ENCODE peak calls at places on chromosomes 16 and 17, in nine cellular contexts. F is spleen; T is upper lobe of right lung; S is CD8-positive, alpha-beta T cell; B is AG04450; L is lower lobe of right lung; E is GM23248; R is mesenchymal stem cell; G is IMR-90. K is an unnamed sample. For H3K9me3, the result is how much of the 10 kb centered on the place peaks cover.

GRCh38 chr17:60802377-60802776 is 124.7 kb downstream of the BCAS3 start:
- DNase-seq in L (no peak), F (no peak), G (no peak), B (no peak), R (no peak), T (no peak), E (no peak), S (no peak), K (no peak)

GRCh38 chr17:50627782-50628601 is 6.7 kb upstream of the ABCC3 start:
- DNase-seq in E (no peak), B (no peak), G (no peak), T (no peak), R (peak), S (no peak), F (no peak), L (no peak), K (no peak)

GRCh38 chr17:72069744-72070143 is 51.1 kb upstream of the SOX9 start:
- DNase-seq in R (no peak), G (no peak), E (no peak), S (no peak), T (no peak), B (no peak), L (no peak), F (no peak), K (no peak)

GRCh38 chr17:9432121-9432866 is 143.3 kb downstream of the STX8 start:
- DNase-seq in F (no peak), G (peak), T (no peak), S (no peak), R (peak), L (no peak), B (no peak), E (peak), K (no peak)

GRCh38 chr16:56637814-56638750 is at the start of gene MT1A:
- DNase-seq in T (peak), E (peak), R (peak), S (no peak), B (no peak), F (peak), G (peak), L (peak), K (no peak)

GRCh38 chr17:50087246-50087911 is 7.8 kb upstream of the PDK2 start:
- DNase-seq in G (peak), F (peak), S (peak), L (peak), B (peak), E (peak), R (peak), T (peak), K (peak)

GRCh38 chr16:50878966-50879615 is 137.2 kb downstream of the CYLD start:
- DNase-seq in E (no peak), T (no peak), S (no peak), B (no peak), L (no peak), G (no peak), R (no peak), F (no peak), K (no peak)

GRCh38 chr17:35051579-35052239 is 11.8 kb downstream of the RFFL start:
- DNase-seq in G (peak), B (no peak), R (peak), E (peak), L (no peak), S (no peak), T (no peak), F (no peak), K (no peak)

GRCh38 chr17:17345294-17345597 is 42.1 kb downstream of the NT5M start:
- DNase-seq in E (no peak), T (peak), R (no peak), G (no peak), B (no peak), L (no peak), F (peak), S (no peak), K (no peak)

GRCh38 chr16:2196162-2196980 is at the start of gene CASKIN1:
- DNase-seq in F (no peak), S (no peak), B (no peak), T (no peak), G (no peak), L (no peak), R (no peak), E (peak), K (no peak)

GRCh38 chr17:74795327-74796020 is 19.3 kb upstream of the NAT9 start:
- DNase-seq in L (no peak), E (no peak), G (no peak), F (no peak), R (no peak), B (no peak), S (no peak), T (no peak), K (no peak)

GRCh38 chr16:27718767-27719445 is 169.0 kb downstream of the KATNIP start:
- DNase-seq in G (no peak), R (no peak), T (peak), S (no peak), F (peak), E (no peak), L (no peak), B (no peak), K (no peak)

GRCh38 chr17:61587807-61588660 is 3.0 kb downstream of the NACA2 start:
- DNase-seq in G (no peak), S (no peak), E (no peak), B (no peak), T (no peak), F (no peak), R (no peak), L (no peak), K (no peak)

GRCh38 chr16:8958344-8958808 is 5.3 kb downstream of the USP7 start:
- DNase-seq in E (peak), L (no peak), S (peak), G (peak), B (no peak), R (peak), T (no peak), F (peak), K (peak)

GRCh38 chr17:62995377-62995885 is 29.4 kb downstream of the TANC2 start:
- DNase-seq in R (peak), F (no peak), B (no peak), G (peak), T (no peak), E (peak), L (no peak), S (peak), K (peak)

GRCh38 chr16:30904114-30904780 is 7.8 kb downstream of the CTF1 start:
- DNase-seq in B (no peak), G (no peak), F (peak), R (no peak), T (no peak), S (no peak), L (peak), E (no peak), K (no peak)

GRCh38 chr17:15966879-15967248 is 21.9 kb downstream of the ADORA2B start:
- DNase-seq in E (no peak), G (no peak), B (no peak), F (peak), L (peak), T (peak), S (no peak), R (no peak), K (no peak)

GRCh38 chr17:50149425-50150353 is 788 bp downstream of the PPP1R9B start:
- DNase-seq in E (peak), T (peak), B (no peak), L (peak), R (peak), S (peak), G (peak), F (peak), K (peak)

GRCh38 chr17:80224683-80225082 is 4.5 kb downstream of the SLC26A11 start:
- DNase-seq in B (no peak), R (no peak), T (no peak), S (no peak), G (no peak), E (no peak), L (no peak), F (no peak), K (no peak)

GRCh38 chr17:51142597-51142996 is 10.8 kb upstream of the NME1 start:
- DNase-seq in R (no peak), S (no peak), G (no peak), B (no peak), L (no peak), F (no peak), T (no peak), E (no peak), K (no peak)

GRCh38 chr16:3389663-3390338 is 11.0 kb downstream of the ZSCAN32 start:
- DNase-seq in F (no peak), R (no peak), S (no peak), T (no peak), G (no peak), E (no peak), L (no peak), B (no peak), K (no peak)
- H3K9me3 ChIP-seq in F (half or more), R (half or more), S (under half), T (under half), G (half or more), E (under half), L (half or more), B (half or more), K (under half)

DNA sequence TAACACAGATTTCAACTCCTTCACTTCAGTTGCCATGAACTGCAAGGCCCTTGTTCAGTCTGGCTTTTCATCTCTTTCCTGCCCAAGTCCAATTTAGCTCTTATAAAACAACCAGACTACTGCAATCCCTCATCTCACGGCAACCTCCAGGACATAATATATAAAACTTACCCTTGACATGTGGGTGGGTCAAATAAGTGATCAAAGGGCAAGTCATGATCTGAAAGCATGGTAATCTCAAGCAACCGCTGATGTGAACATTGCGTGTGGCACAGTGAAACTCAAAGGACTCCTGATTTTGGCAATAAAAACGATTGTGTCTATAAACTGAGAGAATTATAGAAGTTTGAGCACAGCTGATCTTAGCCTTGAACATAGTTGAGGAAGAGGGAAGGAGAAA is 364.7 kb downstream of the CDH13 start:
- DNase-seq in T (no peak), B (no peak), F (no peak), E (no peak), L (no peak), S (no peak), G (no peak), R (no peak), K (no peak)
- H3K9me3 ChIP-seq in T (under half), B (under half), F (under half), E (under half), L (under half), S (under half), G (under half), R (under half), K (under half)

GRCh38 chr17:58947411-58948208 is 159.1 kb downstream of the TRIM37 start:
- DNase-seq in R (no peak), T (no peak), L (no peak), F (no peak), G (no peak), E (no peak), S (no peak), B (no peak), K (no peak)
- H3K9me3 ChIP-seq in R (under half), T (under half), L (under half), F (under half), G (under half), E (under half), S (under half), B (under half), K (under half)

DNA sequence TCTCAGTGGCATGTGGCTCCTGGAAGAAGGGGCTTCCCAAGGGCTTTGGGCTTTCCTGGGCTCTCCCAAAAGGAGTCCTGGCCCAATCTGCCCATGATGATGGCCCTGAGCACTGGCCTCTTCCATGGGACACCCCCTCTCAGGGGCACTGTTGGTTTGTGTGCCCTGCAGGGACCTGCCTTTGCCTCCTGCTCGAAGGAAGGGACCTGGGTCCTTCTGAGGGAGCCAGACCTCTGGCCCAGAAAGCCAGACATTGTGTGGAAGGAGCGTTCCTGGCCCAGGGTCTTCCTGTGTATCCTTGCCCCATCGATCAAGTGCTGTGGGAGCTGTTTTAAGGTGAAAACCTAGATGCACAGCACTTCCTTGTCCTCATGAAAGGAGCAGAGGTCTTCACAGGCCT is 1689.3 kb downstream of the TP53TG3F start:
- DNase-seq in S (no peak), T (no peak), G (no peak), E (no peak), L (no peak), B (no peak), F (peak), R (no peak), K (no peak)
- H3K9me3 ChIP-seq in S (under half), T (under half), G (under half), E (under half), L (under half), B (half or more), F (half or more), R (under half), K (under half)

GRCh38 chr17:69882281-69882680 is 192.7 kb upstream of the KCNJ16 start:
- DNase-seq in L (no peak), G (peak), F (no peak), E (no peak), T (no peak), R (no peak), S (no peak), B (no peak), K (no peak)
- H3K9me3 ChIP-seq in L (under half), G (under half), F (under half), E (under half), T (under half), R (under half), S (under half), B (under half), K (under half)

GRCh38 chr16:57774886-57775285 is 27.4 kb downstream of the KIFC3 start:
- DNase-seq in E (no peak), L (no peak), F (no peak), G (no peak), T (no peak), B (no peak), R (no peak), S (no peak), K (no peak)

GRCh38 chr16:57781349-57781740 is 20.9 kb downstream of the KIFC3 start:
- DNase-seq in E (no peak), R (no peak), S (no peak), F (no peak), G (no peak), L (peak), T (no peak), B (no peak), K (no peak)

GRCh38 chr16:57775661-57776469 is 26.4 kb downstream of the KIFC3 start:
- DNase-seq in T (no peak), B (no peak), F (no peak), E (no peak), L (no peak), S (no peak), R (peak), G (no peak), K (no peak)

GRCh38 chr16:57781741-57782606 is 20.3 kb downstream of the KIFC3 start:
- DNase-seq in R (peak), B (no peak), G (peak), L (peak), F (no peak), S (no peak), E (peak), T (no peak), K (peak)

GRCh38 chr16:57778658-57779057 is 23.6 kb downstream of the KIFC3 start:
- DNase-seq in G (no peak), F (no peak), L (no peak), R (no peak), T (no peak), S (no peak), E (no peak), B (no peak), K (no peak)
- H3K9me3 ChIP-seq in G (under half), F (under half), L (under half), R (under half), T (under half), S (under half), E (under half), B (under half), K (under half)

DNA sequence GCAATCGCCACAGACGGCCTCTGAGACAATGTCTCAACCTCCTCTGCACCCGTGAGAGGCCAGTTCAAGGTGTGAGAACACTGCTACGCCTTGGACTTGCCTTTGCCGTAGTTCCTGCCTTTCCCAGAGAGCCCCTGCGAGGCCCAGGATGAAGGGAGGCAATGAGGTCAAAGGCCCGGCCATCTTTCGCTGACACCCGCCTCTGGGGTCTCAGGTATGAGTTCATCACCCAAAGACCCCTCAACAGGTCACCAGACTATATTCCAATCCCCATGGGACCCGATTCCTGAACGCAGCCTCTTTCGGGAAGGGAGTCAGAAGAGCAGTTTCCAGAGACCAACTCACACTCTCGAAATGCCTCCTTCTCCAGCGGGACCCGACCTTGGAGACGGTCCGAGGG is 573.5 kb downstream of the KCNJ18 start:
- DNase-seq in R (no peak), F (peak), T (peak), S (no peak), B (no peak), G (no peak), E (no peak), L (no peak), K (no peak)
- H3K9me3 ChIP-seq in R (under half), F (half or more), T (under half), S (under half), B (half or more), G (under half), E (under half), L (under half), K (under half)

GRCh38 chr17:42272576-42272975 is 3.6 kb downstream of the STAT5B start:
- DNase-seq in F (no peak), T (no peak), G (no peak), R (no peak), B (no peak), S (no peak), L (no peak), E (no peak), K (no peak)
- H3K9me3 ChIP-seq in F (under half), T (under half), G (under half), R (under half), B (under half), S (under half), L (under half), E (under half), K (under half)

K was measured in MG63.